ENCODE peak calls at places on chromosomes 16 and 17, in nine cellular contexts. N is erythroblast, H is tibial nerve, I is KG1, V is hepatocyte, T is Daoy, U is G401, D is endothelial cell, Y is AG09319. Q is an unnamed sample.

GRCh38 chr17:75105269-75106080 is 4.3 kb upstream of the ARMC7 start:
- DNase-seq in U (peak), H (no peak), N (peak), D (peak), Y (no peak), V (peak), T (peak), I (no peak), Q (no peak)

GRCh38 chr17:880074-880870 is 98.1 kb downstream of the MRM3 start:
- DNase-seq in D (no peak), U (no peak), I (no peak), H (no peak), Y (no peak), N (no peak), V (no peak), T (no peak), Q (no peak)

GRCh38 chr17:79978545-79978852 is 57.2 kb downstream of the TBC1D16 start:
- DNase-seq in T (no peak), H (no peak), U (no peak), N (no peak), D (no peak), I (no peak), V (no peak), Y (peak), Q (no peak)

GRCh38 chr16:27253526-27253930 is 15.0 kb downstream of the NSMCE1 start:
- DNase-seq in H (no peak), Y (peak), V (no peak), T (peak), U (no peak), N (no peak), I (no peak), D (no peak), Q (peak)

GRCh38 chr16:15607700-15608396 is 35.1 kb downstream of the MARF1 start:
- DNase-seq in Y (no peak), V (no peak), I (no peak), N (no peak), D (no peak), U (no peak), T (no peak), H (peak), Q (no peak)

GRCh38 chr17:44610331-44610730 is 45.9 kb upstream of the MEIOC start:
- DNase-seq in T (no peak), V (no peak), I (no peak), Y (no peak), N (no peak), D (no peak), U (no peak), H (no peak), Q (no peak)

GRCh38 chr16:68993885-68994284 is 111.6 kb upstream of the HAS3 start:
- DNase-seq in I (no peak), V (peak), U (no peak), H (no peak), Y (peak), T (peak), D (no peak), N (no peak), Q (peak)

GRCh38 chr17:17502741-17503565 is 6.8 kb upstream of the RASD1 start:
- DNase-seq in N (no peak), H (no peak), T (no peak), V (no peak), U (no peak), I (no peak), Y (no peak), D (no peak), Q (no peak)

GRCh38 chr16:58481226-58481869 is 18.6 kb upstream of the NDRG4 start:
- DNase-seq in T (no peak), I (no peak), U (no peak), N (no peak), V (no peak), H (no peak), Y (no peak), D (no peak), Q (no peak)

Q was measured in HFF-Myc.